ENCODE peak calls at places on chromosomes 6 and 20, in four cellular contexts. N is foreskin fibroblast, Y is foreskin keratinocyte, F is B cell. U is an unnamed sample.

GRCh38 chr20:54227241-54227640 is 19.4 kb downstream of the PFDN4 start:
- DNase-seq in N (no peak), F (no peak), Y (no peak), U (no peak)

GRCh38 chr20:16434087-16434664 is 139.1 kb downstream of the KIF16B start:
- DNase-seq in N (peak; percentile 53), F (peak; percentile 15), Y (no peak), U (no peak)

GRCh38 chr20:2849529-2849928 is 9.0 kb downstream of the VPS16 start:
- DNase-seq in Y (no peak), N (no peak), F (no peak), U (no peak)

GRCh38 chr6:128963561-128963960 is 80.6 kb downstream of the LAMA2 start:
- DNase-seq in Y (no peak), N (peak; percentile 22), F (no peak), U (no peak)

GRCh38 chr20:18727032-18727508 is 86.5 kb upstream of the SCP2D1 start:
- DNase-seq in N (no peak), Y (no peak), F (no peak), U (no peak)

GRCh38 chr6:34919651-34920050 is 30.6 kb downstream of the ANKS1A start:
- DNase-seq in F (no peak), Y (no peak), N (peak; percentile 33), U (no peak)

GRCh38 chr6:11179088-11179977 is 53.1 kb downstream of the NEDD9 start:
- DNase-seq in F (no peak), N (no peak), Y (no peak), U (no peak)

GRCh38 chr6:32664827-32665362 is 1.6 kb downstream of the HLA-DQB1 start:
- DNase-seq in F (no peak), Y (no peak), N (peak; percentile 8), U (no peak)

GRCh38 chr6:40791004-40791403 is 203.8 kb upstream of the LRFN2 start:
- DNase-seq in N (no peak), Y (no peak), F (no peak), U (no peak)

GRCh38 chr6:161476711-161477110 is 202.8 kb upstream of the AGPAT4 start:
- DNase-seq in F (no peak), N (peak; percentile 78), Y (no peak), U (no peak)

GRCh38 chr20:23203951-23204730 is 118.0 kb upstream of the CD93 start:
- DNase-seq in N (no peak), F (no peak), Y (no peak), U (no peak)

GRCh38 chr6:87426789-87427188 is 19.0 kb downstream of the CFAP206 start:
- DNase-seq in F (no peak), N (no peak), Y (no peak), U (no peak)

GRCh38 chr20:53517146-53517545 is 76.5 kb downstream of the ZNF217 start:
- DNase-seq in F (no peak), Y (no peak), N (no peak), U (no peak)

GRCh38 chr6:111680013-111680712 is 74.5 kb upstream of the TRAF3IP2 start:
- DNase-seq in F (no peak), Y (no peak), N (no peak), U (no peak)

GRCh38 chr6:125370343-125370742 is 68.6 kb upstream of the HDDC2 start:
- DNase-seq in N (no peak), F (no peak), Y (no peak), U (no peak)

GRCh38 chr6:122170274-122170673 is 229.2 kb upstream of the HSF2 start:
- DNase-seq in N (no peak), Y (no peak), F (no peak), U (no peak)

GRCh38 chr6:40205004-40205403 is 270.7 kb upstream of the MOCS1 start:
- DNase-seq in N (no peak), Y (no peak), F (no peak), U (no peak)

GRCh38 chr6:16969699-16970695 is 131.9 kb upstream of the STMND1 start:
- DNase-seq in F (no peak), Y (no peak), N (peak; percentile 60), U (no peak)

GRCh38 chr20:52056203-52057062 is 135.1 kb downstream of the ZFP64 start:
- DNase-seq in N (peak; percentile 91), F (no peak), Y (peak; percentile 69), U (no peak)

GRCh38 chr6:152462716-152463115 is 174.4 kb downstream of the SYNE1 start:
- DNase-seq in N (no peak), Y (no peak), F (no peak), U (no peak)

GRCh38 chr6:159654483-159655098 is 38.5 kb downstream of the SOD2 start:
- DNase-seq in N (peak; percentile 72), Y (peak; percentile 10), F (peak; percentile 43), U (peak; percentile 55)

GRCh38 chr20:20835897-20836296 is 123.5 kb upstream of the RALGAPA2 start:
- DNase-seq in N (no peak), Y (no peak), F (no peak), U (no peak)

GRCh38 chr6:45703041-45703739 is 312.5 kb downstream of the CLIC5 start:
- DNase-seq in N (peak; percentile 73), F (no peak), Y (peak; percentile 54), U (no peak)

GRCh38 chr20:33443006-33443511 is 504 bp downstream of the SNTA1 start:
- DNase-seq in F (no peak), Y (no peak), N (no peak), U (no peak)

DNA sequence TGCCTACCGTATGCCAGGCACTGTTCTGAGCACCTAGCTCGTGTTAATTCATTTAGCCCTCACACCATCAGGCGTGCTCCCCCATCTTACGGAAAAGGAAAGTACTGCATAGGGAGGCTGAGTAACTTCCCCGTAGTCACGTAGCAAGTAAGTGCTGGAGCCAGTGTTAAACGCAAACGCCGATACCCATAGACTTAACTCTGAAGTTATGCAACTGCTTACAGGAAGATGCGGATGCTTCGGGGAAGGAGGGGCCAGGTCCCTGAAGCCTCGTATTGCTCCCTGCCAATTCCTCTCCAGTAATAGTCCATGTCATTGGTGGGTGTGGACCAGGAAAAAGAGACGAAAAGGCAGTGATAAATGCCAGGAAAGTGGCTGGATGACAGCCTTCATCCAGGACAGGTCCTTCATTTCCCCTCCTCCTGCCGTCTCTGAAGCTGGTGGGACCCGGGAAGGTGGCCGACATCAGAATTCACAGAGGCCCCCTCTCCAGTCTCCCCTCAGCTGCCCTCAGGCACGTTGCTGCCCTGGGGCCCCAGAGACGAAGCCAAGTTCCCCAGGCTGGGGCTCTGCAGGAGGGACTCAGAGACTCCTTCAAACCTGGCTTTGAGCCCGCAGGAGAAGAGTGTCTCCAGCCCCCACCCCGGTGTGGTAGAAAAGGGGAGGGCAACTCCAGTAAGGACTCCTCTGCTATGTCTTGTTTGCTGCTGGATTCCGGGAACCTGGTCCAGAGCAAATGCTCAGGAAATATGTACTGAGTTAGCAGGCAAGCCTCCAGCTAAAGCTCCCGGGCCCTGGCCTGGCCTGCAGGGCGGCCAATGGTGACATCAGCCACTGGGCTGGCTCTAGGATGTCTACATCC is 37.7 kb downstream of the RAB44 start:
- DNase-seq in Y (peak; percentile 52), N (peak; percentile 85), F (peak; percentile 68), U (peak; percentile 67)
- TF ChIP-seq CTCF in Y (peak; percentile 61), N (no peak), F (peak; percentile 49), U (no peak)

GRCh38 chr20:37676440-37676839 is 17.4 kb upstream of the CTNNBL1 start:
- DNase-seq in N (no peak), F (no peak), Y (no peak), U (no peak)

GRCh38 chr20:37677969-37678610 is 15.7 kb upstream of the CTNNBL1 start:
- DNase-seq in F (no peak), N (no peak), Y (no peak), U (no peak)

GRCh38 chr20:37680420-37680819 is 13.4 kb upstream of the CTNNBL1 start:
- DNase-seq in Y (no peak), F (no peak), N (peak; percentile 21), U (no peak)

GRCh38 chr20:37686762-37687477 is 6.9 kb upstream of the CTNNBL1 start:
- DNase-seq in Y (peak; percentile 18), F (no peak), N (peak; percentile 62), U (no peak)

GRCh38 chr20:37681384-37681977 is 12.3 kb upstream of the CTNNBL1 start:
- DNase-seq in N (peak; percentile 38), Y (no peak), F (no peak), U (no peak)
- TF ChIP-seq CTCF in N (no peak), Y (no peak), F (no peak), U (no peak)

DNA sequence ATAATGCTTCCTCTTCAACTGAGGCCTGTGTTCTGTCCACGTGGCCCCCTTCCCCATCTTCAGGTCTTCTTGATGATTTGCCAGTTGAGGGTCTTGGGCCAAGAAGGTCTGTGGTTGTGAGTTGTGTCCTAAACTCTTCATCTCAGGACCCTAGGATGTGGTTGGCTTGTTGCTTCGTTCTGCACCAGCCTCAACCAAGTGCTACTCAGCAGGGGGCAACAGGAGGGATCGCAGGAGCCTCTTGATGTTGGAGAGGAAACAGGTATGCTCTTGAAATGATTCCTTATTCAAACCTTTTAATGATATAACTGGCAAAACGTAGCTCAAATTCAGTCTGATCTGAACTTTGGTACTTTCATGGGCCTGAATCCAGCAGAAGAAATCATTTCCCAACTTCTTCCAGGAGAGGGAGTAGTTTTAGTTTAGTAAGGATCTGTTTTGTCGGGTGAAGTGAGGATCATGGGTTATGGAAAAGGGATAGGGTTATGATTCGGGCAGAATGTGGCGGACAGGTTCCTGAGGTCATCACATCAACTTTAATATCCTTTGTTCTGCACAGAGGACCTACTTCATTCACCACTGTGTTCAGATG is 30.8 kb downstream of the SIRPB1 start:
- DNase-seq in Y (no peak), F (no peak), N (peak; percentile 7), U (no peak)
- TF ChIP-seq CTCF in Y (no peak), F (no peak), N (no peak), U (no peak)

GRCh38 chr20:62782149-62782892 is 14.0 kb upstream of the MRGBP start:
- DNase-seq in F (no peak), Y (no peak), N (no peak), U (no peak)
- TF ChIP-seq CTCF in F (no peak), Y (peak; percentile 23), N (no peak), U (no peak)

GRCh38 chr20:36141310-36141709 is 13.2 kb upstream of the EPB41L1 start:
- DNase-seq in Y (no peak), F (no peak), N (no peak), U (no peak)
- TF ChIP-seq CTCF in Y (no peak), F (no peak), N (no peak), U (peak; percentile 11)

U was measured in GM13977.